ENCODE peak calls at places on chromosomes 5 and 9, in seven cellular contexts. Q, H, Y, N, D, P and T are unnamed samples.

GRCh38 chr5:155046591-155046990 is 33.0 kb downstream of the KIF4B start:
- DNase-seq in Y (no peak), N (no peak), Q (no peak), P (no peak), D (no peak), H (no peak), T (no peak)

GRCh38 chr5:72467421-72467820 is 39.8 kb downstream of the ZNF366 start:
- DNase-seq in Q (no peak), N (no peak), H (no peak), D (no peak), Y (no peak), P (no peak), T (no peak)

GRCh38 chr5:179369530-179369884 is 24.2 kb upstream of the ADAMTS2 start:
- DNase-seq in D (no peak), Q (no peak), P (no peak), N (no peak), H (no peak), Y (no peak), T (no peak)

GRCh38 chr9:132776268-132776667 is 101.8 kb downstream of the AK8 start:
- DNase-seq in D (no peak), N (no peak), P (no peak), Q (no peak), Y (no peak), H (no peak), T (no peak)

GRCh38 chr5:71937906-71938698 is 169.2 kb upstream of the MAP1B start:
- DNase-seq in P (no peak), N (no peak), H (no peak), D (no peak), Y (no peak), Q (no peak), T (no peak)

GRCh38 chr9:68961587-68961986 is 52.3 kb downstream of the PRKACG start:
- DNase-seq in Y (peak; percentile 66), N (no peak), P (no peak), D (no peak), H (no peak), Q (no peak), T (no peak)

GRCh38 chr5:42756630-42757601 is at the start of gene CCDC152:
- DNase-seq in H (peak; percentile 3), D (no peak), N (no peak), P (no peak), Y (peak; percentile 44), Q (no peak), T (peak; percentile 74)

GRCh38 chr5:181027452-181028031 is 12.5 kb upstream of the BTNL9 start:
- DNase-seq in H (no peak), D (no peak), Y (peak; percentile 55), Q (no peak), P (no peak), N (no peak), T (no peak)

GRCh38 chr5:64939772-64940510 is 171.2 kb downstream of the CWC27 start:
- DNase-seq in N (no peak), P (no peak), D (peak; percentile 79), Y (peak; percentile 23), H (peak; percentile 59), Q (peak; percentile 56), T (no peak)

GRCh38 chr5:113090336-113091106 is 113.9 kb downstream of the DCP2 start:
- DNase-seq in N (no peak), Q (no peak), H (no peak), Y (no peak), D (no peak), P (no peak), T (peak; percentile 33)

GRCh38 chr9:133471551-133472276 is 7.2 kb downstream of the SLC2A6 start:
- DNase-seq in P (no peak), N (no peak), Y (no peak), H (no peak), D (no peak), Q (no peak), T (no peak)

GRCh38 chr9:133976888-133977287 is 15.2 kb downstream of the VAV2 start:
- DNase-seq in D (no peak), Y (no peak), P (no peak), H (no peak), Q (no peak), N (no peak), T (peak; percentile 16)

GRCh38 chr5:124628721-124629596 is 117.5 kb downstream of the ZNF608 start:
- DNase-seq in H (peak; percentile 99), D (peak; percentile 84), P (no peak), Y (peak; percentile 91), N (peak; percentile 39), Q (peak; percentile 86), T (no peak)

GRCh38 chr5:174609116-174609515 is 115.3 kb upstream of the MSX2 start:
- DNase-seq in P (no peak), N (no peak), Q (no peak), Y (no peak), D (no peak), H (no peak), T (no peak)

GRCh38 chr9:136572003-136572595 is 26.3 kb upstream of the NOTCH1 start:
- DNase-seq in Q (peak; percentile 76), P (no peak), D (peak; percentile 75), N (peak; percentile 93), Y (no peak), H (peak; percentile 77), T (no peak)

GRCh38 chr5:73022480-73023169 is 66.8 kb downstream of the FCHO2 start:
- DNase-seq in D (peak; percentile 86), N (no peak), P (no peak), Q (no peak), Y (no peak), H (no peak), T (no peak)

GRCh38 chr5:90015584-90016018 is 394.0 kb downstream of the CETN3 start:
- DNase-seq in D (no peak), Y (no peak), P (peak; percentile 82), H (peak; percentile 11), Q (no peak), N (no peak), T (peak; percentile 30)

GRCh38 chr9:86614871-86615849 is 260.9 kb upstream of the TUT7 start:
- DNase-seq in P (no peak), Q (peak; percentile 12), H (peak; percentile 70), N (no peak), D (peak; percentile 37), Y (peak; percentile 9), T (peak; percentile 33)
- TF ChIP-seq RFX5 in P (no peak), Q (no peak), H (no peak), N (no peak), D (no peak), Y (no peak), T (no peak)

GRCh38 chr5:132055808-132056609 is 4.4 kb upstream of the IL3 start:
- DNase-seq in Y (no peak), N (no peak), Q (no peak), H (no peak), D (no peak), P (no peak), T (peak; percentile 37)
- TF ChIP-seq RFX5 in Y (no peak), N (no peak), Q (no peak), H (no peak), D (no peak), P (no peak), T (no peak)

GRCh38 chr9:135306699-135307098 is 172.9 kb upstream of the PPP1R26 start:
- DNase-seq in Q (no peak), H (no peak), Y (no peak), N (no peak), D (no peak), P (no peak), T (no peak)

GRCh38 chr9:135303280-135303647 is 176.3 kb upstream of the PPP1R26 start:
- DNase-seq in H (no peak), P (no peak), D (no peak), N (no peak), Q (no peak), Y (no peak), T (no peak)

GRCh38 chr9:135305546-135306180 is 173.9 kb upstream of the PPP1R26 start:
- DNase-seq in P (no peak), Q (no peak), Y (no peak), N (no peak), D (no peak), H (no peak), T (no peak)

GRCh38 chr9:135303865-135304499 is 175.6 kb upstream of the PPP1R26 start:
- DNase-seq in H (no peak), Q (no peak), N (no peak), D (no peak), Y (no peak), P (no peak), T (no peak)

DNA sequence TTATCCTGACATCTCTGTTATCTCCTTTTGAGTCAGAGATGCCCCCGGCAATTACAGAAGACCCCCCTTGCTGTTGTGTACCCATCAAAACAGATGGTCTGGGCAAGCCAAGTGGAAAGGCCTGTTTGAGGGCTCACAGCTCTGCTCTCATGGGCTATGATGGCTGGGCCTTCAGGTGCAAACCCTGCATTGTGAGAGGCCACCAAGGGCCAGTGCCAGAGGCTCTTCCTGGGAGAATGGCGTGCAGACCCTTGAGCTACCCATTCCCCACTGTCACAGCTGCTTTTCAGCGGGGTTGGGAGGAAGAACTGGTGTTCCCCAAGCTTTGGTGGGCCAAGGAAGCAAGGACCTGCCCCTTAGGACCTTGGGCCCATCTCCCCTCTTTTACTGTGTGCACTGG is 174.7 kb upstream of the PPP1R26 start:
- DNase-seq in H (no peak), N (no peak), P (no peak), D (no peak), Q (no peak), Y (no peak), T (no peak)
- TF ChIP-seq RFX5 in H (no peak), N (no peak), P (no peak), D (no peak), Q (no peak), Y (no peak), T (no peak)

DNA sequence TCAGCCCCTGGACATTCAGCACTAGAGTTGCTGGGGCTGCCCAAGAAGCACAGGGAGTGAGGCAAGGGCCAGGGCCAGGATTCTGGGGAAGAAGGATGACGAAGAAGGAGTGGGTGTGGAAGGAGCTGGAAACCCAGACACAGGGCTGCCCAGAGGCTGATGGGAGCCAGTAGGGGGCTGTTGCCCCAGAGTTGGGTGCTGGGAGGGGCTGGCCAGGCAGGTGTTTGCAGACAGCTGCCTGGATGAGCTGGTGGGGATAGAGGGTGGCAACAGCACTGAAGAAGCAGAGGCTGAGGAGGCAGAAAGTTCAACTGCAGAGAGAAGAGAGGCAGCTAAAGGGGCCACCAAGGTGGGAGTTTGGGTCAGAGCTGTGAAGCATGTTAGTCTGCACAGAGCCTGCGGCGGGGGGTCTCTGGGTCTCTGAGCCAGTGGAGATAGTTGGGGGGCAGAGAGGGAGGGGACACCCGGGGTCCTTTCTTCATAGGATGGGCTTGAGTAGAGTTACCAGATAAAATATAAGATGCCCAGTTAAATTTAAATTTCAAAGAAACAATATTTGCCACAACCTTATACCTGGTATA is 2.5 kb upstream of the AQP7 start:
- DNase-seq in P (no peak), Y (peak; percentile 12), N (no peak), D (no peak), H (no peak), Q (no peak), T (no peak)
- TF ChIP-seq RFX5 in P (no peak), Y (no peak), N (no peak), D (no peak), H (no peak), Q (no peak), T (no peak)

DNA sequence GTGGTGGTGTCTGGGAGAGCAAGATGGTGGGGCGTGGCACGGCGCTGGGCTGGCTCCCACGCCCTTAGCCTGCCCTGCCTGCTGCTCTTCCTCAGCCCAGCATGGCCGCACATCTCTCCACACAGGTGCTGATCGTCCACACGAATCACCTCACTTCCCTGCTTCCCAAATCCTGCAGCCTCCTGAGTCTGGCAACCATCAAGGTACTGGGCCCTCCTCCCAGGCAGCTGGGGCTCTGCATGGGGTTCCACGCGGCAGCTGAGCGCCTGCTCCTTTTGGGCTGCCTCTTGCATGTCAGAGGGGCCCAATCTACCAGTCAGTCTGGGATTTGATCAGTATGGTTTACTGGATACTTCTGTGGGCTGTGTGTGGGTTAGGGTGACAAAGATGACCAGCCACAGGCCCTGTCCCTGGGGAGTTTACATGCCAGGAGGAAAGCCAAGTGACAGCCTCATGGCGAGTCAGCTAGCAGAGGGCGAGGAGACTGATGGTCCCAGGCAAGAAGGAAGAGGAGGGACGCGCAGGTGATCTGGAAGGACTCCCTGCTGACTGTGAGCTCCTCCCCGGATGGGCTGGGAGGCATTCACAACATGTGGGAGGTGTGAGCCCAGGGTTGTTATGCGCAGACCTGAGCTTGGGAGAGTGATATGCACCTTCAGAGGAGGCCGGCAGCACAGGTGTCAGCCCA is 6.0 kb downstream of the LRSAM1 start:
- DNase-seq in D (no peak), P (no peak), H (no peak), Y (no peak), N (no peak), Q (no peak), T (no peak)
- TF ChIP-seq RFX5 in D (no peak), P (no peak), H (no peak), Y (no peak), N (no peak), Q (no peak), T (no peak)